ENCODE peak calls at places on chromosome 16, in four cellular contexts. One of them, this sample, is unnamed.

GRCh38 chr16:75204410-75204758 is 2.6 kb downstream of the CTRB2 start:
- DNase-seq in esophagus squamous epithelium: no peak
- DNase-seq in A549: no peak
- DNase-seq in heart left ventricle: peak; percentile 36
- DNase-seq in this sample: no peak

GRCh38 chr16:89170346-89171215 is 967 bp upstream of the CDH15 start:
- DNase-seq in esophagus squamous epithelium: no peak
- DNase-seq in A549: no peak
- DNase-seq in heart left ventricle: peak; percentile 64
- DNase-seq in this sample: no peak

GRCh38 chr16:12703935-12704334 is 99.8 kb downstream of the CPPED1 start:
- DNase-seq in A549: no peak
- DNase-seq in heart left ventricle: no peak
- DNase-seq in esophagus squamous epithelium: no peak
- DNase-seq in this sample: no peak

GRCh38 chr16:27475561-27475960 is 73.6 kb downstream of the IL21R start:
- DNase-seq in esophagus squamous epithelium: no peak
- DNase-seq in heart left ventricle: no peak
- DNase-seq in A549: no peak
- DNase-seq in this sample: no peak

GRCh38 chr16:78125112-78125844 is 25.8 kb downstream of the WWOX start:
- DNase-seq in heart left ventricle: no peak
- DNase-seq in A549: no peak
- DNase-seq in esophagus squamous epithelium: no peak
- DNase-seq in this sample: no peak

GRCh38 chr16:22632621-22633020 is 121.9 kb downstream of the NPIPB5 start:
- DNase-seq in esophagus squamous epithelium: no peak
- DNase-seq in heart left ventricle: no peak
- DNase-seq in A549: no peak
- DNase-seq in this sample: no peak

GRCh38 chr16:81723098-81723723 is 55.9 kb upstream of the PLCG2 start:
- DNase-seq in A549: peak; percentile 89
- DNase-seq in esophagus squamous epithelium: no peak
- DNase-seq in heart left ventricle: no peak
- DNase-seq in this sample: no peak

GRCh38 chr16:82042144-82042543 is 7.1 kb downstream of the HSD17B2 start:
- DNase-seq in heart left ventricle: no peak
- DNase-seq in esophagus squamous epithelium: no peak
- DNase-seq in A549: no peak
- DNase-seq in this sample: no peak

DNA sequence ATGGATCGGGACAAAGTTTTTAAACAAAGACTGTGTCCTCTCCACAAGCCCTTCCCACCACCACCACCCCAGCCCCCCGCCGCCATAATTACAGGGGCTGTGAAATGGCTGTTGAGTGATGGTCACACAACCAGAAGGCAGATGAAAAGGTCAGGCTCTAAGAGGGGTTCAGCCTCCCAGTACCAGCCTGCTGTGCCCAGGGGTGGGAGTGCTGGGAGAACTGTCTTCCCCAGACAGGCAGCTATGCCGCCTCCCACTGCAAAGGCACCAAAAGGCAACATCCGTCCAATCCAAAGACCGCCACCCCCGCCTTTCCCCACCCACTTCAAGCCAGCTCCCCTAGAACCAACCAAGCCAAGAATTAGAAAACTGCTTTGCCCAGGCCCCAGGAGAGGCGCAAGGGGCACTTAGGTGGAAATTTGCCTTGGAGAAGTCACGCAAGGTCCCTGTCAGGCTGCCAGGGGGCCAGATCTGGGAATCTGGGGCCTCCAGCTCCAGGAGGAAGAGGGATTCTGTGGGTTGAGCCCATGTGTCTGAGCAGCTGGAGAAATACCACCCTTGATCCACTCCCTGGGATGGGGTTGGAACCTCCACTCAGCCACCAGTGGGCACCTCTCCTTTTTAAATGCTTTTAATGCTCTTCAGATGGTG is 14.4 kb downstream of the CARHSP1 start:
- DNase-seq in heart left ventricle: no peak
- DNase-seq in A549: no peak
- DNase-seq in esophagus squamous epithelium: no peak
- DNase-seq in this sample: no peak
- H3K27ac ChIP-seq in heart left ventricle: no peak overlapping the region
- H3K27ac ChIP-seq in A549: no peak overlapping the region
- H3K27ac ChIP-seq in esophagus squamous epithelium: no peak overlapping the region
- H3K27ac ChIP-seq in this sample: peak overlapping the region; percentile 18

GRCh38 chr16:71811261-71811803 is 2.7 kb upstream of the AP1G1 start:
- DNase-seq in heart left ventricle: no peak
- DNase-seq in esophagus squamous epithelium: no peak
- DNase-seq in A549: no peak
- DNase-seq in this sample: no peak

GRCh38 chr16:71803305-71803690 is 5.3 kb downstream of the AP1G1 start:
- DNase-seq in A549: no peak
- DNase-seq in heart left ventricle: no peak
- DNase-seq in esophagus squamous epithelium: no peak
- DNase-seq in this sample: no peak

GRCh38 chr16:71807905-71808592 is 585 bp downstream of the AP1G1 start:
- DNase-seq in heart left ventricle: no peak
- DNase-seq in esophagus squamous epithelium: no peak
- DNase-seq in A549: peak; percentile 29
- DNase-seq in this sample: peak; percentile 5

DNA sequence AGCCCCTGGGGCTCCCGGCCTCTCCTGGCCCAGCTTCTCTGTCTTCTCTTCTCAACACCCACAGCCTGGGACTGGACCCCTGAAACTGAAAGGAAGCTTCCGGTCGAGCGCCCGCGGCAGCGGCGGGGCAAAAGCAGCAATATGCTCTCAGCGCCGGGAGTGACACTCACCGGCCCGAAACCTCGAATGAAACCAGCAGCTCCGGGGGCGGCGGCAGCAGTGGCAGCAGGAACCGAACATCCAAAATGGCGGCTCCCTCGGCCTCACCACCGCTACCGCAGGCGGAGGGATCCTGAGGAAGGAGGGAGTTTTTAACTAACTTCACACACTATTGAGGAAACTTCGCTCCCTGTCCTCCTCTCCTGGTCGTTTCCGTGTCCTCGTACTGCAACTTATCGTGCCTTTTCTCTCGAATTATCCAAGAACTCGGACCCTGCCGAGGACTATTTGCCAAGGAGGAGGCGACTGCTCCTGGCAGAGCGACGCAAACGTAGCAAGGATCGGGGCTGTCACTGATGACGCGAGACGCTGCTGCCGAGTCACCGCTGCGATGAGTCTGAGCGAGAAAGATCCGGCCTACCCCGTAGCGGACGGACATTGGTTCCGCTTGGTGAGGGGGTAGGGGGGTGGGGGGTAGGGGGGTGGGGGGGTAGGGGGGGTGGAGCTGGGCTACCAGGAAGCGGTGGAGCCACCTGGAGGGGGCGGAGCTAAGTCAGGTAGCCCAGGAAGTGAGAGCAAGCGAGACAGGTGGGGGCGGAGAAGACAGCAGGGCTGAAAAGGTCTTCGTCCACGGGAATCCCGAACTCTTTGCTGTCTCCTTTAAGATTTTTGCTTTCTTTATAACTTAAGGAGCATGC is at the start of gene AP1G1:
- DNase-seq in heart left ventricle: peak; percentile 96
- DNase-seq in esophagus squamous epithelium: peak; percentile 91
- DNase-seq in A549: peak; percentile 98
- DNase-seq in this sample: peak; percentile 97
- TF ChIP-seq POLR2A in heart left ventricle: no peak
- TF ChIP-seq POLR2A in esophagus squamous epithelium: no peak
- TF ChIP-seq POLR2A in A549: peak; percentile 45
- TF ChIP-seq POLR2A in this sample: peak; percentile 62

GRCh38 chr16:87845213-87845612 is 24.1 kb downstream of the SLC7A5 start:
- DNase-seq in A549: no peak
- DNase-seq in esophagus squamous epithelium: no peak
- DNase-seq in heart left ventricle: no peak
- DNase-seq in this sample: no peak

GRCh38 chr16:87844374-87844733 is 25.0 kb downstream of the SLC7A5 start:
- DNase-seq in A549: no peak
- DNase-seq in esophagus squamous epithelium: no peak
- DNase-seq in heart left ventricle: peak; percentile 79
- DNase-seq in this sample: no peak

GRCh38 chr16:87845807-87846619 is 23.3 kb downstream of the SLC7A5 start:
- DNase-seq in esophagus squamous epithelium: no peak
- DNase-seq in A549: no peak
- DNase-seq in heart left ventricle: no peak
- DNase-seq in this sample: no peak

GRCh38 chr16:87843678-87844373 is 25.5 kb downstream of the SLC7A5 start:
- DNase-seq in esophagus squamous epithelium: no peak
- DNase-seq in heart left ventricle: no peak
- DNase-seq in A549: no peak
- DNase-seq in this sample: no peak

DNA sequence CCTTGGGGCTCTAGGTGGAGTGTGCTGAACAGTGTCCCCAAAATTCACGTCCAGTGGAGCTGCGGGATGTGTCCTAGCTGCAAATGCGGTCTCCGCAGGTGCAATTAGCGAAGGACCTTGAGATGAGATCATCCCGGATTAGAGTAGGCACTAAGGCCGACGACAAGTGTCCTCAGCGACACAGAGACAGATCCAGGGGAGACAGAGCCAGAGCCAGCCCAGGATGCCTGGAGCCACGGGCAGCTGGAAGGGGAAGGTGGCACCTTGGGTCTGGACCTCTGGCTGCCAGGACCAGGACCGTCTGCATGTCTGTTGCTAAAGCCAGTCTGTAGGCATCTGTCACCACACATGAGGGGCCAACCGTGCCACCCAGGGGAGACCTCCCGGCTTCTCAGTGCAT is 24.5 kb downstream of the SLC7A5 start:
- DNase-seq in A549: no peak
- DNase-seq in heart left ventricle: no peak
- DNase-seq in esophagus squamous epithelium: no peak
- DNase-seq in this sample: no peak
- H3K27ac ChIP-seq in A549: peak overlapping the region; percentile 99
- H3K27ac ChIP-seq in heart left ventricle: no peak overlapping the region
- H3K27ac ChIP-seq in esophagus squamous epithelium: peak overlapping the region; percentile 54
- H3K27ac ChIP-seq in this sample: no peak overlapping the region

DNA sequence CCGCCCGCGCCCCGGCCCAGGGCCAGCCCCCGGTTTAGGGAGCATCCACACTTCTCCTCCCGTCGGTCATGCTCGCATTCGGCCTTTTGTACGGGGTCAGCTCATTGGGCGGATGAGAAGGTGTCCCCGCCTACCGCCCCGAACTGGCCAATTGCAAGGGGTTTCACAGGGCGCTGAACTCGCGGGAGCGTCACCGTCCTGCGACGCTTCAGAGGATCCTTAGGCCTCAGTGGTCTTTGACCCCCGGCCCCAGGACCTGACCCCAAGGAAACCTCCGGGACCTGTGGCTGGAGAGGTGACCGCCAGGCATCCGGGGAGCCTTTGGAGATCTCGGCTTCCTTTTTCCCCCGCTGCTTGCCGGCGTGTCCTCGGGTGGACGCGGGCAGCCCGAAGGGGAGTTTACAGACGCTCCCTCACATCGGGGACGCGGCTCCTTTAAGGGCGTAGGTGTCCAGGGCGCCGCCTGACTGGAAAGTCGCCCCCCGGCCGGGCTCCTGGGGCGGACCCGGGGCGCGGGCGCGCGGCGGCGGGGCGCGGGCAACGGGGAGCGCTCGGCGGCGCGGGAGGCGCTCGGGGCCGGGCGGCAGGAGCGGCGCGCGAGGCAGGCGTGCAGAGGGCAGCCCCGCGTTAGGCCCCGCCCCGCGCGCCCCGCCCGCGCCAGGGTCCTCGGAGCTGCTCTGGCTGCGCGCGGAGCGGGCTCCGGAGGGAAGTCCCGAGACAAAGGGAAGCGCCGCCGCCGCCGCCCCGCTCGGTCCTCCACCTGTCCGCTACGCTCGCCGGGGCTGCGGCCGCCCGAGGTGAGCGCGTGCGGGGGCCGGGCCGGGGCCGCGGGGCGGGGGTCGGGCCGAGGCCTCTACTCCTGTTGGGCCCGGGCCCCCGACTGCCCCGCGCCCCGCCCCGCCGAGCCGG is at the start of gene UBE2I:
- DNase-seq in heart left ventricle: peak; percentile 99
- DNase-seq in esophagus squamous epithelium: peak; percentile 82
- DNase-seq in A549: peak; percentile 88
- DNase-seq in this sample: peak; percentile 94
- TF ChIP-seq POLR2A in heart left ventricle: no peak
- TF ChIP-seq POLR2A in esophagus squamous epithelium: no peak
- TF ChIP-seq POLR2A in A549: peak; percentile 39
- TF ChIP-seq POLR2A in this sample: peak; percentile 57

This sample was measured in gastrocnemius medialis.